ENCODE peak calls at places on chromosomes 5 and 9, in eight cellular contexts. R is heart right ventricle; V is A549; G is activated CD8-positive, alpha-beta T cell treated with anti-CD3 and anti-CD28 coated beads for 36 hours; P is left lung; H is central memory CD8-positive, alpha-beta T cell; L is activated CD4-positive, alpha-beta T cell treated with anti-CD3 and anti-CD28 coated beads for 36 hours; W is stimulated activated naive B cell treated with anti-CD40 and anti-IgM and Interleukin-4, amounts not matched to agents 10 μg/mL and 1 μg/mL and 100 μg/mL, for 72 hours. F is an unnamed sample.
A peak's percentile ranks its signal among the peaks of the same experiment; 100 is the strongest.

GRCh38 chr5:73612799-73613198 is 13.2 kb upstream of the ARHGEF28 start:
- ATAC-seq in R (no peak), P (no peak), V (peak; percentile 62), G (no peak), H (no peak), W (no peak), L (no peak), F (peak; percentile 4)

GRCh38 chr9:73176450-73176875 is 24.8 kb downstream of the ANXA1 start:
- ATAC-seq in R (no peak), H (no peak), V (peak; percentile 58), G (no peak), L (no peak), W (no peak), P (peak; percentile 68), F (peak; percentile 39)

GRCh38 chr9:124020520-124021384 is 9.2 kb downstream of the LHX2 start:
- ATAC-seq in P (no peak), W (no peak), L (no peak), G (no peak), V (no peak), H (no peak), R (no peak), F (no peak)

GRCh38 chr9:136927343-136928261 is 16.9 kb downstream of the FBXW5 start:
- ATAC-seq in L (no peak), P (no peak), V (no peak), R (peak; percentile 38), G (no peak), W (no peak), H (no peak), F (no peak)

GRCh38 chr5:174205939-174206338 is 160.4 kb downstream of the NSG2 start:
- ATAC-seq in H (no peak), W (no peak), G (no peak), P (no peak), L (no peak), R (no peak), V (no peak), F (no peak)

GRCh38 chr5:160187091-160187490 is 42.2 kb upstream of the FABP6 start:
- ATAC-seq in W (no peak), G (no peak), L (no peak), R (no peak), H (no peak), P (no peak), V (no peak), F (no peak)

GRCh38 chr5:143418140-143418866 is 14.8 kb upstream of the NR3C1 start:
- ATAC-seq in W (peak; percentile 80), V (peak; percentile 29), G (peak; percentile 56), L (peak; percentile 67), H (no peak), P (peak; percentile 32), R (no peak), F (no peak)

GRCh38 chr9:72925126-72925810 is 27.6 kb downstream of the ALDH1A1 start:
- ATAC-seq in V (peak; percentile 16), P (peak; percentile 47), H (no peak), L (no peak), G (no peak), W (no peak), R (no peak), F (peak; percentile 80)

GRCh38 chr9:137913771-137914767 is 36.5 kb downstream of the CACNA1B start:
- ATAC-seq in P (no peak), G (no peak), L (no peak), W (no peak), V (no peak), H (no peak), R (no peak), F (peak; percentile 28)

GRCh38 chr5:79011219-79011836 is 26.2 kb upstream of the ARSB start:
- ATAC-seq in L (no peak), V (peak; percentile 78), H (no peak), G (no peak), W (no peak), R (no peak), P (no peak), F (no peak)

GRCh38 chr5:5793560-5793959 is 371.1 kb downstream of the ICE1 start:
- ATAC-seq in P (no peak), R (no peak), G (no peak), V (no peak), H (no peak), W (no peak), L (no peak), F (no peak)

GRCh38 chr5:54570923-54571322 is 53.4 kb downstream of the SNX18 start:
- ATAC-seq in L (no peak), V (no peak), P (peak; percentile 42), R (peak; percentile 67), H (no peak), W (no peak), G (no peak), F (peak; percentile 48)

GRCh38 chr9:115593587-115594091 is 475.7 kb upstream of the TNC start:
- ATAC-seq in P (peak; percentile 59), L (no peak), G (no peak), R (no peak), V (peak; percentile 68), H (no peak), W (no peak), F (no peak)

GRCh38 chr5:171395042-171395441 is 7.4 kb downstream of the NPM1 start:
- ATAC-seq in H (no peak), P (no peak), V (no peak), W (no peak), L (no peak), G (no peak), R (no peak), F (no peak)

GRCh38 chr5:132027027-132027426 is 15.6 kb upstream of the ACSL6 start:
- ATAC-seq in L (no peak), H (peak; percentile 15), V (no peak), R (no peak), P (no peak), G (peak; percentile 21), W (peak; percentile 27), F (no peak)

GRCh38 chr9:708556-709432 is 132.7 kb upstream of the DMRT1 start:
- ATAC-seq in G (no peak), L (no peak), V (no peak), R (peak; percentile 26), P (peak; percentile 70), H (no peak), W (peak; percentile 43), F (no peak)

GRCh38 chr5:138458856-138459255 is 6.4 kb upstream of the EGR1 start:
- ATAC-seq in R (no peak), P (no peak), H (peak; percentile 16), G (peak; percentile 35), L (peak; percentile 30), V (no peak), W (peak; percentile 14), F (no peak)

GRCh38 chr5:171223927-171224326 is 85.1 kb upstream of the TLX3 start:
- ATAC-seq in P (no peak), L (no peak), G (no peak), R (no peak), W (no peak), V (no peak), H (no peak), F (no peak)

GRCh38 chr5:89168766-89169165 is 285.8 kb upstream of the MEF2C start:
- ATAC-seq in P (no peak), W (peak; percentile 99), R (no peak), L (no peak), H (no peak), V (no peak), G (no peak), F (no peak)

GRCh38 chr9:68458918-68459317 is 81.8 kb downstream of the TMEM252 start:
- ATAC-seq in H (no peak), W (no peak), V (peak; percentile 47), P (no peak), G (no peak), R (no peak), L (no peak), F (no peak)

GRCh38 chr5:57779383-57780223 is 297.0 kb upstream of the ACTBL2 start:
- ATAC-seq in H (no peak), W (peak; percentile 76), P (peak; percentile 90), L (no peak), G (peak; percentile 34), R (peak; percentile 83), V (peak; percentile 90), F (peak; percentile 73)

GRCh38 chr5:547086-547924 is 23.1 kb upstream of the SLC9A3 start:
- ATAC-seq in G (no peak), H (no peak), V (no peak), W (no peak), R (no peak), P (no peak), L (no peak), F (peak; percentile 86)

GRCh38 chr5:94308442-94308841 is 310.0 kb downstream of the KIAA0825 start:
- ATAC-seq in W (no peak), V (no peak), G (no peak), L (no peak), R (no peak), P (no peak), H (no peak), F (no peak)

GRCh38 chr5:64292611-64293215 is 127.1 kb downstream of the RNF180 start:
- ATAC-seq in V (no peak), W (no peak), R (no peak), L (no peak), G (no peak), H (no peak), P (no peak), F (no peak)

GRCh38 chr5:56545016-56545415 is 270.3 kb upstream of the MAP3K1 start:
- ATAC-seq in P (peak; percentile 27), W (peak; percentile 39), L (no peak), G (no peak), R (no peak), H (no peak), V (no peak), F (no peak)

GRCh38 chr9:37591775-37592107 is 656 bp downstream of the TOMM5 start:
- ATAC-seq in L (peak; percentile 11), G (no peak), W (peak; percentile 19), H (peak; percentile 19), R (no peak), P (no peak), V (peak; percentile 50), F (no peak)

GRCh38 chr5:107696071-107696470 is 25.3 kb upstream of the EFNA5 start:
- ATAC-seq in W (no peak), G (no peak), V (no peak), P (no peak), H (no peak), L (no peak), R (no peak), F (no peak)